ENCODE peak calls at places on chromosomes 3 and 15, in six cellular contexts. N, F, T, D, I and V are unnamed samples.

GRCh38 chr3:153373571-153373970 is 211.5 kb downstream of the RAP2B start:
- DNase-seq in N (no peak), F (no peak), T (no peak), D (no peak), I (no peak), V (no peak)

GRCh38 chr3:177959188-177959587 is 577.0 kb upstream of the KCNMB2 start:
- DNase-seq in T (no peak), I (no peak), D (no peak), N (no peak), F (no peak), V (no peak)

GRCh38 chr15:94856267-94856854 is 625.0 kb downstream of the MCTP2 start:
- DNase-seq in D (no peak), I (no peak), F (peak; percentile 53), T (no peak), N (no peak), V (no peak)

GRCh38 chr3:112973325-112974177 is 1.4 kb downstream of the CD200R1 start:
- DNase-seq in N (no peak), D (no peak), I (no peak), T (no peak), F (no peak), V (no peak)

GRCh38 chr3:64908292-64908691 is 220.5 kb upstream of the ADAMTS9 start:
- DNase-seq in T (no peak), I (no peak), N (no peak), D (no peak), F (no peak), V (no peak)

GRCh38 chr3:113405180-113405579 is 36.1 kb downstream of the CFAP44 start:
- DNase-seq in N (no peak), D (no peak), I (no peak), F (no peak), T (no peak), V (no peak)

GRCh38 chr15:78003539-78004008 is 73.9 kb downstream of the TBC1D2B start:
- DNase-seq in T (peak; percentile 58), I (no peak), D (no peak), N (peak; percentile 77), F (no peak), V (no peak)

GRCh38 chr15:88637841-88638625 is 783 bp upstream of the ISG20 start:
- DNase-seq in I (peak; percentile 81), N (no peak), F (peak; percentile 15), D (peak; percentile 78), T (no peak), V (peak; percentile 87)

GRCh38 chr3:157261000-157261399 is 101.1 kb upstream of the CCNL1 start:
- DNase-seq in D (no peak), I (no peak), T (no peak), N (no peak), F (no peak), V (no peak)

GRCh38 chr3:157257101-157257500 is 97.2 kb upstream of the CCNL1 start:
- DNase-seq in F (no peak), D (no peak), I (no peak), T (no peak), N (no peak), V (no peak)

GRCh38 chr3:157259825-157260224 is 99.9 kb upstream of the CCNL1 start:
- DNase-seq in D (no peak), F (no peak), N (no peak), T (no peak), I (no peak), V (no peak)

GRCh38 chr3:157263027-157263426 is 103.1 kb upstream of the CCNL1 start:
- DNase-seq in F (no peak), D (no peak), N (no peak), T (no peak), I (no peak), V (no peak)
- H3K27ac ChIP-seq in F (no peak overlapping the region), D (no peak overlapping the region), N (no peak overlapping the region), T (no peak overlapping the region), I (no peak overlapping the region), V (no peak overlapping the region)

GRCh38 chr3:49161808-49162530 is 4.2 kb downstream of the CCDC71 start:
- DNase-seq in F (no peak), N (no peak), I (no peak), T (no peak), D (no peak), V (no peak)

GRCh38 chr3:49161197-49161596 is 4.9 kb downstream of the CCDC71 start:
- DNase-seq in D (no peak), N (no peak), I (no peak), T (no peak), F (no peak), V (no peak)

GRCh38 chr3:49157289-49157688 is 8.8 kb downstream of the CCDC71 start:
- DNase-seq in F (no peak), I (no peak), N (no peak), D (no peak), T (no peak), V (no peak)

GRCh38 chr3:49158792-49159191 is 7.3 kb downstream of the CCDC71 start:
- DNase-seq in I (no peak), F (no peak), T (no peak), N (no peak), D (no peak), V (no peak)

GRCh38 chr3:49158108-49158709 is 7.9 kb downstream of the CCDC71 start:
- DNase-seq in D (peak; percentile 74), F (peak; percentile 67), I (no peak), T (no peak), N (no peak), V (no peak)
- TF ChIP-seq POLR2A in D (no peak), F (no peak), I (no peak), T (no peak), N (no peak), V (no peak)

GRCh38 chr3:149462653-149463052 is 11.8 kb upstream of the TM4SF4 start:
- DNase-seq in T (no peak), N (no peak), I (no peak), D (no peak), F (no peak), V (no peak)

GRCh38 chr3:149463921-149464320 is 10.6 kb upstream of the TM4SF4 start:
- DNase-seq in T (no peak), I (no peak), N (no peak), D (no peak), F (no peak), V (no peak)

GRCh38 chr3:149466192-149466591 is 8.3 kb upstream of the TM4SF4 start:
- DNase-seq in N (no peak), T (no peak), F (no peak), D (no peak), I (no peak), V (no peak)

GRCh38 chr3:149465351-149465883 is 9.1 kb upstream of the TM4SF4 start:
- DNase-seq in D (no peak), T (no peak), N (no peak), I (no peak), F (no peak), V (no peak)

GRCh38 chr3:149464706-149465328 is 9.7 kb upstream of the TM4SF4 start:
- DNase-seq in F (no peak), I (no peak), N (no peak), D (no peak), T (no peak), V (peak; percentile 74)
- TF ChIP-seq POLR2AphosphoS5 in F (no peak), I (no peak), N (no peak), D (no peak), T (no peak), V (no peak)

DNA sequence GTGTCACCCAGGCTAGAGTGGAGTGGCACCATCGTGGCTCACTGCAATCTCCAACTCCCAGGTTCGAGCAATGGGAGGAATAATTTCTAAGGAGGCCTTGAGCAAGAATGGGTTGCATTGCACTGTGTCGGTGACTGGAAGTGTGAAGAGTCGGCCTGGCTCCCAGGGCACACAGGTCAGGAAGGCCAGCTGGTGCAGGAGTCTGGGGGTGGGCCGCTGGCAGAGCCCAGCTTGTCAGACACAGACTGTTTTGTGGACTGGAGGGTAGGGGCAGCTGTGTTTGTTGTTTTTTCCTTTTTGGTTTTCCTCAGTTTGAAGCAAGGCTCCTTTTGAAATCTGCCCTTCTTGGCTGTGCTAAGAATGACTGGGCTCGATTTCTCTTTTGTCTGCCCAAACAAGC is 66.2 kb downstream of the ITGA11 start:
- DNase-seq in F (no peak), T (no peak), I (no peak), N (no peak), D (no peak), V (no peak)
- H3K27ac ChIP-seq in F (no peak overlapping the region), T (no peak overlapping the region), I (no peak overlapping the region), N (no peak overlapping the region), D (no peak overlapping the region), V (no peak overlapping the region)

GRCh38 chr15:83892498-83892897 is 238.6 kb downstream of the ADAMTSL3 start:
- DNase-seq in F (no peak), N (no peak), T (no peak), I (no peak), D (no peak), V (no peak)

GRCh38 chr15:83893308-83893707 is 239.4 kb downstream of the ADAMTSL3 start:
- DNase-seq in F (no peak), T (no peak), N (no peak), D (no peak), I (no peak), V (no peak)

GRCh38 chr15:83899670-83900069 is 245.7 kb downstream of the ADAMTSL3 start:
- DNase-seq in D (no peak), T (no peak), I (no peak), N (no peak), F (no peak), V (no peak)

GRCh38 chr15:83898295-83898694 is 244.4 kb downstream of the ADAMTSL3 start:
- DNase-seq in D (no peak), N (no peak), F (no peak), I (no peak), T (no peak), V (no peak)

GRCh38 chr15:83897037-83897436 is 243.1 kb downstream of the ADAMTSL3 start:
- DNase-seq in N (no peak), T (no peak), F (no peak), D (no peak), I (no peak), V (no peak)
- TF ChIP-seq POLR2A in N (no peak), T (no peak), F (no peak), D (no peak), I (no peak), V (no peak)

GRCh38 chr3:40970067-40970466 is 229.2 kb upstream of the CTNNB1 start:
- DNase-seq in D (no peak), F (no peak), I (no peak), N (no peak), T (no peak), V (no peak)

GRCh38 chr3:40972350-40972749 is 227.0 kb upstream of the CTNNB1 start:
- DNase-seq in D (no peak), N (no peak), I (no peak), F (no peak), T (no peak), V (no peak)

GRCh38 chr3:40969341-40969740 is 230.0 kb upstream of the CTNNB1 start:
- DNase-seq in T (no peak), I (no peak), D (no peak), N (no peak), F (no peak), V (no peak)

GRCh38 chr3:40973141-40973540 is 226.2 kb upstream of the CTNNB1 start:
- DNase-seq in N (no peak), F (no peak), D (no peak), T (no peak), I (no peak), V (no peak)

GRCh38 chr3:40971191-40972168 is 227.8 kb upstream of the CTNNB1 start:
- DNase-seq in N (peak; percentile 30), I (peak; percentile 79), F (peak; percentile 22), T (peak; percentile 93), D (peak; percentile 53), V (peak; percentile 79)
- TF ChIP-seq POLR2AphosphoS5 in N (peak; percentile 66), I (peak; percentile 72), F (no peak), T (peak; percentile 72), D (no peak), V (no peak)